ENCODE peak calls at places on chromosomes 13 and 19, in eight cellular contexts. R is psoas muscle; M is CD4-positive, alpha-beta memory T cell; B is kidney epithelial cell; N is heart left ventricle; S is thoracic aorta; X is GM23248; W is BE2C. A is an unnamed sample.
A peak's percentile ranks its signal among the peaks of the same experiment; 100 is the strongest.

GRCh38 chr13:45142440-45143345 is 22.4 kb downstream of the GTF2F2 start:
- DNase-seq in R (no peak), M (no peak), B (no peak), N (no peak), S (no peak), X (peak; percentile 6), W (no peak), A (no peak)

GRCh38 chr19:49389406-49389805 is 1.4 kb downstream of the KASH5 start:
- DNase-seq in R (no peak), M (no peak), B (no peak), N (no peak), S (no peak), X (no peak), W (no peak), A (no peak)

GRCh38 chr13:106078191-106078590 is 457.3 kb downstream of the EFNB2 start:
- DNase-seq in R (no peak), M (no peak), B (no peak), N (no peak), S (no peak), X (no peak), W (no peak), A (no peak)

GRCh38 chr13:99087954-99088491 is 110.2 kb upstream of the DOCK9 start:
- DNase-seq in R (no peak), M (no peak), B (no peak), N (no peak), S (no peak), X (no peak), W (peak; percentile 36), A (no peak)

GRCh38 chr13:32737111-32737571 is 150.9 kb downstream of the PDS5B start:
- DNase-seq in R (no peak), M (no peak), B (no peak), N (no peak), S (no peak), X (peak; percentile 55), W (no peak), A (no peak)

GRCh38 chr19:3175761-3176714 is 2.5 kb upstream of the S1PR4 start:
- DNase-seq in R (no peak), M (no peak), B (peak; percentile 67), N (no peak), S (no peak), X (peak; percentile 89), W (no peak), A (peak; percentile 91)

GRCh38 chr19:53182202-53182601 is 11.0 kb downstream of the ZNF665 start:
- DNase-seq in R (no peak), M (no peak), B (no peak), N (no peak), S (no peak), X (peak; percentile 51), W (no peak), A (no peak)

GRCh38 chr13:33228645-33229445 is 56.7 kb downstream of the STARD13 start:
- DNase-seq in R (no peak), M (no peak), B (no peak), N (no peak), S (no peak), X (peak; percentile 73), W (no peak), A (no peak)

GRCh38 chr19:10109528-10109927 is 2.0 kb upstream of the P2RY11 start:
- DNase-seq in R (no peak), M (no peak), B (no peak), N (no peak), S (no peak), X (no peak), W (no peak), A (no peak)

GRCh38 chr19:41409288-41409687 is 11.7 kb downstream of the BCKDHA start:
- DNase-seq in R (no peak), M (no peak), B (peak; percentile 56), N (peak; percentile 66), S (no peak), X (peak; percentile 32), W (no peak), A (peak; percentile 69)

GRCh38 chr19:10797541-10798256 is 38.3 kb downstream of the TMED1 start:
- DNase-seq in R (no peak), M (peak; percentile 97), B (no peak), N (no peak), S (no peak), X (no peak), W (no peak), A (no peak)

GRCh38 chr13:27379694-27380596 is 44.5 kb upstream of the GTF3A start:
- DNase-seq in R (peak; percentile 46), M (no peak), B (no peak), N (peak; percentile 49), S (no peak), X (peak; percentile 78), W (peak; percentile 81), A (no peak)

GRCh38 chr13:27915301-27916207 is 4.2 kb upstream of the PDX1 start:
- DNase-seq in R (no peak), M (no peak), B (no peak), N (no peak), S (no peak), X (no peak), W (no peak), A (no peak)

GRCh38 chr19:11166281-11167142 is 10.9 kb upstream of the SPC24 start:
- DNase-seq in R (peak; percentile 40), M (no peak), B (no peak), N (peak; percentile 57), S (no peak), X (peak; percentile 87), W (no peak), A (no peak)

GRCh38 chr13:111490611-111491010 is 170.2 kb downstream of the TEX29 start:
- DNase-seq in R (no peak), M (no peak), B (no peak), N (no peak), S (no peak), X (no peak), W (no peak), A (no peak)

GRCh38 chr13:113835461-113836274 is 28.2 kb downstream of the GAS6 start:
- DNase-seq in R (peak; percentile 15), M (no peak), B (no peak), N (no peak), S (no peak), X (peak; percentile 91), W (no peak), A (peak; percentile 63)

GRCh38 chr19:52099497-52100138 is 4.1 kb upstream of the ZNF841 start:
- DNase-seq in R (no peak), M (no peak), B (no peak), N (no peak), S (no peak), X (no peak), W (no peak), A (no peak)
- H3K4me3 ChIP-seq in R (no peak overlapping the region), M (no peak overlapping the region), B (no peak overlapping the region), N (no peak overlapping the region), S (no peak overlapping the region), X (no peak overlapping the region), W (no peak overlapping the region), A (no peak overlapping the region)

GRCh38 chr13:88376762-88377388 is 705.7 kb downstream of the SLITRK5 start:
- DNase-seq in R (no peak), M (no peak), B (no peak), N (no peak), S (no peak), X (no peak), W (no peak), A (no peak)
- H3K4me3 ChIP-seq in R (no peak overlapping the region), M (no peak overlapping the region), B (no peak overlapping the region), N (no peak overlapping the region), S (no peak overlapping the region), X (no peak overlapping the region), W (no peak overlapping the region), A (no peak overlapping the region)

GRCh38 chr19:18942692-18943091 is 1.7 kb upstream of the HOMER3 start:
- DNase-seq in R (no peak), M (no peak), B (no peak), N (no peak), S (no peak), X (no peak), W (no peak), A (no peak)

GRCh38 chr19:18940791-18941627 is at the start of gene HOMER3:
- DNase-seq in R (peak; percentile 87), M (peak; percentile 63), B (no peak), N (peak; percentile 91), S (peak; percentile 22), X (peak; percentile 85), W (peak; percentile 87), A (peak; percentile 82)

GRCh38 chr19:18939163-18939562 is 1.9 kb downstream of the HOMER3 start:
- DNase-seq in R (no peak), M (no peak), B (no peak), N (no peak), S (no peak), X (no peak), W (no peak), A (no peak)

GRCh38 chr19:18941628-18942354 is 774 bp upstream of the HOMER3 start:
- DNase-seq in R (no peak), M (no peak), B (no peak), N (no peak), S (no peak), X (no peak), W (no peak), A (no peak)

GRCh38 chr19:18939922-18940775 is 868 bp downstream of the HOMER3 start:
- DNase-seq in R (peak; percentile 76), M (no peak), B (peak; percentile 12), N (peak; percentile 56), S (no peak), X (peak; percentile 84), W (no peak), A (peak; percentile 85)
- H3K4me3 ChIP-seq in R (peak overlapping the region; percentile 89), M (no peak overlapping the region), B (peak overlapping the region; percentile 77), N (peak overlapping the region; percentile 77), S (peak overlapping the region; percentile 94), X (peak overlapping the region; percentile 93), W (no peak overlapping the region), A (peak overlapping the region; percentile 63)

GRCh38 chr19:14383898-14384669 is 2.8 kb downstream of the ADGRE5 start:
- DNase-seq in R (no peak), M (peak; percentile 91), B (no peak), N (no peak), S (no peak), X (peak; percentile 88), W (no peak), A (peak; percentile 76)
- H3K4me3 ChIP-seq in R (peak overlapping the region; percentile 85), M (peak overlapping the region; percentile 40), B (no peak overlapping the region), N (peak overlapping the region; percentile 79), S (peak overlapping the region; percentile 98), X (peak overlapping the region; percentile 66), W (no peak overlapping the region), A (peak overlapping the region; percentile 88)

GRCh38 chr19:12350890-12351197 is 14.6 kb downstream of the ZNF442 start:
- DNase-seq in R (no peak), M (no peak), B (no peak), N (no peak), S (no peak), X (peak; percentile 39), W (no peak), A (no peak)
- H3K4me3 ChIP-seq in R (no peak overlapping the region), M (no peak overlapping the region), B (no peak overlapping the region), N (no peak overlapping the region), S (no peak overlapping the region), X (no peak overlapping the region), W (no peak overlapping the region), A (no peak overlapping the region)

DNA sequence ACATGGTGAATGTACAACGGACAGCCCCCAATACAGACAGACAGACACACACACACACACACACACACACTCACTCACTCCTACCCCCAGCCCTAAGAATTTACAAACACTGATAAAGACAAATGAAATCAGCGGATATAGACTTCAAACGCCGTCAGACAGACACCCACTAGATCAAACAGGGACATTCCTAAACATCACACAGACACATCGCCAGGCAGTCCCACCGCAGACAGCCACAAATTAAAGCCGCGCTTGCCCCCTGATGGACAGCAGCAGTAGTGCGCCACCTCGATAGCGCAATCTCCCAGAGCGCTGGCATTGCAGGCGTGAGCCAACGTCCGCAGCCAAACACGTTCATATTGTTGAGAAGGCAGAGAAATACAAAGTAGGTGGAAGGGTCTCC is 24.7 kb upstream of the ADGRE1 start:
- DNase-seq in R (peak; percentile 73), M (peak; percentile 93), B (peak; percentile 32), N (peak; percentile 83), S (no peak), X (peak; percentile 91), W (peak; percentile 67), A (peak; percentile 86)
- H3K4me3 ChIP-seq in R (peak overlapping the region; percentile 40), M (no peak overlapping the region), B (no peak overlapping the region), N (peak overlapping the region; percentile 43), S (peak overlapping the region; percentile 66), X (peak overlapping the region; percentile 57), W (no peak overlapping the region), A (peak overlapping the region; percentile 22)